ENCODE peak calls at places on chromosomes 13 and 19, in four cellular contexts. One of them, this sample, is unnamed.

GRCh38 chr19:39974377-39975155 is 3.6 kb downstream of the PSMC4 start:
- DNase-seq in A172: no peak
- DNase-seq in smooth muscle cell of the brain vasculature: no peak
- DNase-seq in progenitor cell of endocrine pancreas: no peak
- DNase-seq in this sample: no peak

GRCh38 chr19:29084266-29084665 is 128.7 kb downstream of the UQCRFS1 start:
- DNase-seq in progenitor cell of endocrine pancreas: peak
- DNase-seq in A172: no peak
- DNase-seq in smooth muscle cell of the brain vasculature: no peak
- DNase-seq in this sample: no peak

GRCh38 chr13:62706035-62706434 is 1290.4 kb upstream of the PCDH20 start:
- DNase-seq in A172: peak
- DNase-seq in progenitor cell of endocrine pancreas: no peak
- DNase-seq in smooth muscle cell of the brain vasculature: no peak
- DNase-seq in this sample: no peak

GRCh38 chr13:44605711-44606110 is 29.6 kb upstream of the TSC22D1 start:
- DNase-seq in smooth muscle cell of the brain vasculature: no peak
- DNase-seq in A172: no peak
- DNase-seq in progenitor cell of endocrine pancreas: no peak
- DNase-seq in this sample: no peak

GRCh38 chr19:19134687-19135158 is 3.6 kb downstream of the TMEM161A start:
- DNase-seq in A172: no peak
- DNase-seq in progenitor cell of endocrine pancreas: peak
- DNase-seq in smooth muscle cell of the brain vasculature: no peak
- DNase-seq in this sample: no peak

GRCh38 chr13:40189885-40190655 is 476.4 kb downstream of the FOXO1 start:
- DNase-seq in progenitor cell of endocrine pancreas: no peak
- DNase-seq in A172: no peak
- DNase-seq in smooth muscle cell of the brain vasculature: no peak
- DNase-seq in this sample: no peak

GRCh38 chr13:77980592-77980991 is 62.0 kb upstream of the EDNRB start:
- DNase-seq in progenitor cell of endocrine pancreas: no peak
- DNase-seq in smooth muscle cell of the brain vasculature: no peak
- DNase-seq in A172: peak
- DNase-seq in this sample: no peak

GRCh38 chr13:33578786-33579185 is 239.2 kb upstream of the RFC3 start:
- DNase-seq in smooth muscle cell of the brain vasculature: no peak
- DNase-seq in progenitor cell of endocrine pancreas: no peak
- DNase-seq in A172: no peak
- DNase-seq in this sample: no peak

GRCh38 chr13:73158851-73159250 is 100.0 kb downstream of the KLF5 start:
- DNase-seq in progenitor cell of endocrine pancreas: no peak
- DNase-seq in smooth muscle cell of the brain vasculature: no peak
- DNase-seq in A172: peak
- DNase-seq in this sample: no peak

GRCh38 chr13:21075303-21076264 is 14.2 kb upstream of the LATS2 start:
- DNase-seq in smooth muscle cell of the brain vasculature: no peak
- DNase-seq in A172: no peak
- DNase-seq in progenitor cell of endocrine pancreas: peak
- DNase-seq in this sample: no peak

GRCh38 chr19:14369399-14370168 is 11.7 kb upstream of the ADGRE5 start:
- DNase-seq in smooth muscle cell of the brain vasculature: no peak
- DNase-seq in progenitor cell of endocrine pancreas: no peak
- DNase-seq in A172: no peak
- DNase-seq in this sample: peak

GRCh38 chr19:55460670-55461258 is 678 bp downstream of the ISOC2 start:
- DNase-seq in progenitor cell of endocrine pancreas: peak
- DNase-seq in smooth muscle cell of the brain vasculature: no peak
- DNase-seq in A172: peak
- DNase-seq in this sample: peak

GRCh38 chr19:17332677-17333581 is 1.7 kb downstream of the ANO8 start:
- DNase-seq in progenitor cell of endocrine pancreas: no peak
- DNase-seq in A172: peak
- DNase-seq in smooth muscle cell of the brain vasculature: no peak
- DNase-seq in this sample: peak

GRCh38 chr13:43764349-43764748 is 22.4 kb downstream of the ENOX1 start:
- DNase-seq in smooth muscle cell of the brain vasculature: no peak
- DNase-seq in A172: no peak
- DNase-seq in progenitor cell of endocrine pancreas: no peak
- DNase-seq in this sample: no peak

GRCh38 chr13:110137677-110138008 is 169.3 kb downstream of the COL4A1 start:
- DNase-seq in A172: peak
- DNase-seq in smooth muscle cell of the brain vasculature: no peak
- DNase-seq in progenitor cell of endocrine pancreas: no peak
- DNase-seq in this sample: peak

GRCh38 chr19:51751655-51752054 is at the start of gene FPR1:
- DNase-seq in smooth muscle cell of the brain vasculature: peak
- DNase-seq in progenitor cell of endocrine pancreas: no peak
- DNase-seq in A172: peak
- DNase-seq in this sample: peak

GRCh38 chr13:27551563-27551962 is 68.8 kb downstream of the LNX2 start:
- DNase-seq in smooth muscle cell of the brain vasculature: no peak
- DNase-seq in A172: no peak
- DNase-seq in progenitor cell of endocrine pancreas: no peak
- DNase-seq in this sample: no peak

GRCh38 chr13:93561553-93561952 is 334.9 kb downstream of the GPC6 start:
- DNase-seq in progenitor cell of endocrine pancreas: no peak
- DNase-seq in A172: no peak
- DNase-seq in smooth muscle cell of the brain vasculature: no peak
- DNase-seq in this sample: no peak

GRCh38 chr13:33355470-33355869 is 69.9 kb upstream of the STARD13 start:
- DNase-seq in smooth muscle cell of the brain vasculature: no peak
- DNase-seq in A172: no peak
- DNase-seq in progenitor cell of endocrine pancreas: no peak
- DNase-seq in this sample: no peak

GRCh38 chr13:30785146-30785845 is 50.0 kb downstream of the ALOX5AP start:
- DNase-seq in progenitor cell of endocrine pancreas: no peak
- DNase-seq in smooth muscle cell of the brain vasculature: no peak
- DNase-seq in A172: no peak
- DNase-seq in this sample: no peak

GRCh38 chr13:49495783-49496762 is at the start of gene PHF11:
- DNase-seq in progenitor cell of endocrine pancreas: peak
- DNase-seq in smooth muscle cell of the brain vasculature: no peak
- DNase-seq in A172: peak
- DNase-seq in this sample: peak

GRCh38 chr13:27172495-27172842 is 858 bp upstream of the USP12 start:
- DNase-seq in smooth muscle cell of the brain vasculature: no peak
- DNase-seq in A172: peak
- DNase-seq in progenitor cell of endocrine pancreas: no peak
- DNase-seq in this sample: peak

GRCh38 chr19:38842439-38843174 is 7.2 kb downstream of the HNRNPL start:
- DNase-seq in smooth muscle cell of the brain vasculature: no peak
- DNase-seq in progenitor cell of endocrine pancreas: no peak
- DNase-seq in A172: no peak
- DNase-seq in this sample: no peak

GRCh38 chr19:2446390-2446789 is 10.4 kb downstream of the LMNB2 start:
- DNase-seq in A172: no peak
- DNase-seq in progenitor cell of endocrine pancreas: no peak
- DNase-seq in smooth muscle cell of the brain vasculature: no peak
- DNase-seq in this sample: peak

This sample was measured in SW480.